ENCODE peak calls at places on chromosomes 12 and 14, in nine cellular contexts. One of them, this sample, is unnamed.

GRCh38 chr12:39122562-39123204 is 217.3 kb upstream of the CPNE8 start:
- DNase-seq in cardiac muscle cell: no peak
- DNase-seq in suprapubic skin: no peak
- DNase-seq in thyroid gland: no peak
- DNase-seq in neuronal stem cell: no peak
- DNase-seq in ovary: no peak
- DNase-seq in left ventricle myocardium inferior: no peak
- DNase-seq in psoas muscle: no peak
- DNase-seq in mammary epithelial cell: peak; percentile 22
- DNase-seq in this sample: peak; percentile 25

GRCh38 chr12:106919910-106920544 is 35.7 kb upstream of the TMEM263 start:
- DNase-seq in left ventricle myocardium inferior: no peak
- DNase-seq in neuronal stem cell: peak; percentile 35
- DNase-seq in ovary: no peak
- DNase-seq in thyroid gland: no peak
- DNase-seq in cardiac muscle cell: peak; percentile 74
- DNase-seq in psoas muscle: no peak
- DNase-seq in suprapubic skin: no peak
- DNase-seq in mammary epithelial cell: no peak
- DNase-seq in this sample: peak; percentile 28

GRCh38 chr12:23550753-23551152 is 398.7 kb downstream of the SOX5 start:
- DNase-seq in neuronal stem cell: no peak
- DNase-seq in mammary epithelial cell: no peak
- DNase-seq in ovary: no peak
- DNase-seq in thyroid gland: no peak
- DNase-seq in left ventricle myocardium inferior: no peak
- DNase-seq in psoas muscle: no peak
- DNase-seq in suprapubic skin: no peak
- DNase-seq in cardiac muscle cell: no peak
- DNase-seq in this sample: no peak

GRCh38 chr12:57845478-57846284 is 848 bp downstream of the CTDSP2 start:
- DNase-seq in ovary: peak; percentile 81
- DNase-seq in mammary epithelial cell: peak; percentile 63
- DNase-seq in neuronal stem cell: no peak
- DNase-seq in thyroid gland: peak; percentile 82
- DNase-seq in psoas muscle: peak; percentile 91
- DNase-seq in left ventricle myocardium inferior: peak; percentile 79
- DNase-seq in suprapubic skin: peak; percentile 87
- DNase-seq in cardiac muscle cell: peak; percentile 62
- DNase-seq in this sample: peak; percentile 53

GRCh38 chr12:110785240-110785639 is 42.5 kb upstream of the PPP1CC start:
- DNase-seq in suprapubic skin: no peak
- DNase-seq in ovary: no peak
- DNase-seq in cardiac muscle cell: no peak
- DNase-seq in left ventricle myocardium inferior: no peak
- DNase-seq in psoas muscle: no peak
- DNase-seq in mammary epithelial cell: no peak
- DNase-seq in thyroid gland: no peak
- DNase-seq in neuronal stem cell: no peak
- DNase-seq in this sample: no peak

GRCh38 chr14:47208434-47208833 is 467.0 kb downstream of the MDGA2 start:
- DNase-seq in psoas muscle: no peak
- DNase-seq in left ventricle myocardium inferior: no peak
- DNase-seq in neuronal stem cell: peak; percentile 17
- DNase-seq in ovary: no peak
- DNase-seq in thyroid gland: no peak
- DNase-seq in cardiac muscle cell: no peak
- DNase-seq in suprapubic skin: no peak
- DNase-seq in mammary epithelial cell: no peak
- DNase-seq in this sample: no peak

GRCh38 chr14:99508896-99509629 is 27.9 kb downstream of the CCNK start:
- DNase-seq in suprapubic skin: peak; percentile 58
- DNase-seq in psoas muscle: peak; percentile 77
- DNase-seq in cardiac muscle cell: no peak
- DNase-seq in neuronal stem cell: no peak
- DNase-seq in mammary epithelial cell: peak; percentile 17
- DNase-seq in left ventricle myocardium inferior: no peak
- DNase-seq in ovary: no peak
- DNase-seq in thyroid gland: no peak
- DNase-seq in this sample: no peak

GRCh38 chr14:83940253-83940652 is 1589.7 kb upstream of the FLRT2 start:
- DNase-seq in thyroid gland: peak; percentile 7
- DNase-seq in neuronal stem cell: no peak
- DNase-seq in mammary epithelial cell: no peak
- DNase-seq in suprapubic skin: no peak
- DNase-seq in cardiac muscle cell: peak; percentile 10
- DNase-seq in ovary: no peak
- DNase-seq in left ventricle myocardium inferior: no peak
- DNase-seq in psoas muscle: no peak
- DNase-seq in this sample: no peak

GRCh38 chr12:123973552-123974341 is 732 bp downstream of the ZNF664 start:
- DNase-seq in ovary: peak; percentile 71
- DNase-seq in neuronal stem cell: peak; percentile 15
- DNase-seq in mammary epithelial cell: peak; percentile 49
- DNase-seq in psoas muscle: peak; percentile 72
- DNase-seq in cardiac muscle cell: peak; percentile 27
- DNase-seq in thyroid gland: peak; percentile 58
- DNase-seq in left ventricle myocardium inferior: peak; percentile 51
- DNase-seq in suprapubic skin: peak; percentile 76
- DNase-seq in this sample: peak; percentile 29

GRCh38 chr12:26273811-26274210 is 78.4 kb downstream of the SSPN start:
- DNase-seq in mammary epithelial cell: no peak
- DNase-seq in cardiac muscle cell: no peak
- DNase-seq in thyroid gland: peak; percentile 65
- DNase-seq in suprapubic skin: no peak
- DNase-seq in neuronal stem cell: no peak
- DNase-seq in ovary: no peak
- DNase-seq in left ventricle myocardium inferior: peak; percentile 31
- DNase-seq in psoas muscle: peak; percentile 53
- DNase-seq in this sample: no peak

GRCh38 chr12:108849653-108850052 is 7.7 kb downstream of the SSH1 start:
- DNase-seq in ovary: no peak
- DNase-seq in mammary epithelial cell: no peak
- DNase-seq in cardiac muscle cell: peak; percentile 58
- DNase-seq in psoas muscle: peak; percentile 67
- DNase-seq in neuronal stem cell: no peak
- DNase-seq in thyroid gland: peak; percentile 23
- DNase-seq in left ventricle myocardium inferior: peak; percentile 37
- DNase-seq in suprapubic skin: no peak
- DNase-seq in this sample: no peak

GRCh38 chr14:68544150-68544892 is 248.5 kb downstream of the ZFP36L1 start:
- DNase-seq in cardiac muscle cell: peak; percentile 99
- DNase-seq in ovary: peak; percentile 70
- DNase-seq in mammary epithelial cell: peak; percentile 99
- DNase-seq in neuronal stem cell: no peak
- DNase-seq in suprapubic skin: peak; percentile 90
- DNase-seq in thyroid gland: peak; percentile 85
- DNase-seq in left ventricle myocardium inferior: peak; percentile 55
- DNase-seq in psoas muscle: peak; percentile 79
- DNase-seq in this sample: no peak

GRCh38 chr14:97219356-97220017 is 422.3 kb downstream of the VRK1 start:
- DNase-seq in left ventricle myocardium inferior: no peak
- DNase-seq in suprapubic skin: no peak
- DNase-seq in mammary epithelial cell: no peak
- DNase-seq in neuronal stem cell: no peak
- DNase-seq in psoas muscle: no peak
- DNase-seq in cardiac muscle cell: no peak
- DNase-seq in ovary: no peak
- DNase-seq in thyroid gland: no peak
- DNase-seq in this sample: peak; percentile 4

GRCh38 chr12:49646871-49647270 is 23.5 kb downstream of the PRPF40B start:
- DNase-seq in left ventricle myocardium inferior: no peak
- DNase-seq in suprapubic skin: no peak
- DNase-seq in thyroid gland: no peak
- DNase-seq in cardiac muscle cell: no peak
- DNase-seq in mammary epithelial cell: no peak
- DNase-seq in neuronal stem cell: no peak
- DNase-seq in ovary: peak; percentile 42
- DNase-seq in psoas muscle: no peak
- DNase-seq in this sample: no peak

GRCh38 chr14:64040044-64040443 is 187.2 kb downstream of the SYNE2 start:
- DNase-seq in mammary epithelial cell: no peak
- DNase-seq in psoas muscle: no peak
- DNase-seq in neuronal stem cell: no peak
- DNase-seq in ovary: no peak
- DNase-seq in left ventricle myocardium inferior: no peak
- DNase-seq in cardiac muscle cell: peak; percentile 22
- DNase-seq in suprapubic skin: no peak
- DNase-seq in thyroid gland: no peak
- DNase-seq in this sample: no peak

GRCh38 chr12:40313928-40314327 is 89.1 kb downstream of the LRRK2 start:
- DNase-seq in mammary epithelial cell: no peak
- DNase-seq in cardiac muscle cell: no peak
- DNase-seq in ovary: no peak
- DNase-seq in left ventricle myocardium inferior: no peak
- DNase-seq in psoas muscle: no peak
- DNase-seq in thyroid gland: no peak
- DNase-seq in neuronal stem cell: no peak
- DNase-seq in suprapubic skin: no peak
- DNase-seq in this sample: no peak

GRCh38 chr12:114401346-114402320 is 4.3 kb downstream of the TBX5 start:
- DNase-seq in thyroid gland: no peak
- DNase-seq in psoas muscle: no peak
- DNase-seq in cardiac muscle cell: no peak
- DNase-seq in left ventricle myocardium inferior: no peak
- DNase-seq in mammary epithelial cell: no peak
- DNase-seq in suprapubic skin: no peak
- DNase-seq in neuronal stem cell: no peak
- DNase-seq in ovary: no peak
- DNase-seq in this sample: no peak

GRCh38 chr12:77842430-77842829 is 11.7 kb downstream of the NAV3 start:
- DNase-seq in left ventricle myocardium inferior: no peak
- DNase-seq in ovary: no peak
- DNase-seq in cardiac muscle cell: no peak
- DNase-seq in suprapubic skin: no peak
- DNase-seq in thyroid gland: no peak
- DNase-seq in mammary epithelial cell: peak; percentile 20
- DNase-seq in neuronal stem cell: no peak
- DNase-seq in psoas muscle: no peak
- DNase-seq in this sample: no peak

GRCh38 chr12:121611306-121611705 is 15.0 kb upstream of the ORAI1 start:
- DNase-seq in cardiac muscle cell: no peak
- DNase-seq in psoas muscle: peak; percentile 67
- DNase-seq in suprapubic skin: no peak
- DNase-seq in ovary: peak; percentile 48
- DNase-seq in thyroid gland: no peak
- DNase-seq in neuronal stem cell: no peak
- DNase-seq in mammary epithelial cell: no peak
- DNase-seq in left ventricle myocardium inferior: no peak
- DNase-seq in this sample: no peak

GRCh38 chr14:24274101-24274543 is 2.7 kb upstream of the RABGGTA start:
- DNase-seq in ovary: no peak
- DNase-seq in neuronal stem cell: no peak
- DNase-seq in left ventricle myocardium inferior: no peak
- DNase-seq in thyroid gland: no peak
- DNase-seq in cardiac muscle cell: no peak
- DNase-seq in psoas muscle: peak; percentile 1
- DNase-seq in suprapubic skin: no peak
- DNase-seq in mammary epithelial cell: peak; percentile 99
- DNase-seq in this sample: peak; percentile 61

GRCh38 chr14:91092095-91092494 is 21.8 kb upstream of the DGLUCY start:
- DNase-seq in mammary epithelial cell: no peak
- DNase-seq in neuronal stem cell: no peak
- DNase-seq in suprapubic skin: no peak
- DNase-seq in ovary: no peak
- DNase-seq in cardiac muscle cell: no peak
- DNase-seq in left ventricle myocardium inferior: no peak
- DNase-seq in psoas muscle: no peak
- DNase-seq in thyroid gland: no peak
- DNase-seq in this sample: no peak

DNA sequence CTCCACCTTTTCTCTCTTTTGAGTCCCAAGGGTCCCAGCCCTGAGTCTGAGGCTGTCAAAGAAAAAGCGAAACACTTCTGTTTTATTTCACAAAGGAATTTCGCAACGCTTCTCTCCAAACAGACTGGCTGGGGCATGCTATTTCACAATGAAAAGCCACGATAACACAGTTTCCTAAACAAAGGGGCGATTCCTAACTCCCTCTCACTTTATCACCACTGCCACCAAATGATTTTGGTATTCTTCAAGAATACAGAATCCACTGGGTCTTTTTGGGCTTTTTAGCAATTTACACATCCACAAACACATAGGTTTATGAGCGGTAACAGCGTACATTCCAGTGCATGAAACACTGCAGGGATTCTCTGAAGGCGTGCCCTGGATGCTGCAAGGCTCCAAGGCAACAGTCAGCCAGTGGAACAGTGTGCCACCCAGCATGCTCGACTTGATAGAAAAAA is 161.2 kb downstream of the DAD1 start:
- DNase-seq in left ventricle myocardium inferior: peak; percentile 26
- DNase-seq in psoas muscle: no peak
- DNase-seq in thyroid gland: peak; percentile 64
- DNase-seq in neuronal stem cell: no peak
- DNase-seq in suprapubic skin: no peak
- DNase-seq in ovary: no peak
- DNase-seq in cardiac muscle cell: peak; percentile 95
- DNase-seq in mammary epithelial cell: peak; percentile 46
- DNase-seq in this sample: no peak
- H3K4me3 ChIP-seq in left ventricle myocardium inferior: no peak overlapping the region
- H3K4me3 ChIP-seq in psoas muscle: no peak overlapping the region
- H3K4me3 ChIP-seq in thyroid gland: no peak overlapping the region
- H3K4me3 ChIP-seq in neuronal stem cell: peak overlapping the region; percentile 35
- H3K4me3 ChIP-seq in suprapubic skin: peak overlapping the region; percentile 10
- H3K4me3 ChIP-seq in ovary: no peak overlapping the region
- H3K4me3 ChIP-seq in cardiac muscle cell: no peak overlapping the region
- H3K4me3 ChIP-seq in mammary epithelial cell: peak overlapping the region; percentile 18
- H3K4me3 ChIP-seq in this sample: no peak overlapping the region

GRCh38 chr12:52203126-52203921 is 11.5 kb upstream of the KRT80 start:
- DNase-seq in psoas muscle: no peak
- DNase-seq in cardiac muscle cell: peak; percentile 75
- DNase-seq in neuronal stem cell: no peak
- DNase-seq in left ventricle myocardium inferior: peak; percentile 42
- DNase-seq in ovary: peak; percentile 49
- DNase-seq in suprapubic skin: peak; percentile 90
- DNase-seq in mammary epithelial cell: peak; percentile 87
- DNase-seq in thyroid gland: peak; percentile 63
- DNase-seq in this sample: no peak
- H3K4me1 ChIP-seq in psoas muscle: peaks cover 5% of the 10 kb centered on the region
- H3K4me1 ChIP-seq in cardiac muscle cell: no peaks in the 10 kb centered on the region
- H3K4me1 ChIP-seq in neuronal stem cell: peaks cover 32% of the 10 kb centered on the region
- H3K4me1 ChIP-seq in left ventricle myocardium inferior: peaks cover 58% of the 10 kb centered on the region
- H3K4me1 ChIP-seq in ovary: peaks cover 1% of the 10 kb centered on the region
- H3K4me1 ChIP-seq in suprapubic skin: peaks cover 77% of the 10 kb centered on the region
- H3K4me1 ChIP-seq in mammary epithelial cell: peaks cover 41% of the 10 kb centered on the region
- H3K4me1 ChIP-seq in thyroid gland: peaks cover 37% of the 10 kb centered on the region
- H3K4me1 ChIP-seq in this sample: no peaks in the 10 kb centered on the region

GRCh38 chr12:103805961-103806360 is 35.1 kb downstream of the NT5DC3 start:
- DNase-seq in neuronal stem cell: no peak
- DNase-seq in ovary: no peak
- DNase-seq in suprapubic skin: no peak
- DNase-seq in psoas muscle: no peak
- DNase-seq in mammary epithelial cell: peak; percentile 31
- DNase-seq in left ventricle myocardium inferior: no peak
- DNase-seq in cardiac muscle cell: no peak
- DNase-seq in thyroid gland: no peak
- DNase-seq in this sample: no peak
- H3K27ac ChIP-seq in neuronal stem cell: no peak overlapping the region
- H3K27ac ChIP-seq in ovary: no peak overlapping the region
- H3K27ac ChIP-seq in suprapubic skin: no peak overlapping the region
- H3K27ac ChIP-seq in psoas muscle: no peak overlapping the region
- H3K27ac ChIP-seq in mammary epithelial cell: peak overlapping the region; percentile 96
- H3K27ac ChIP-seq in left ventricle myocardium inferior: no peak overlapping the region
- H3K27ac ChIP-seq in cardiac muscle cell: no peak overlapping the region
- H3K27ac ChIP-seq in thyroid gland: no peak overlapping the region
- H3K27ac ChIP-seq in this sample: no peak overlapping the region

GRCh38 chr14:61610900-61611299 is 84.4 kb upstream of the HIF1A start:
- DNase-seq in suprapubic skin: no peak
- DNase-seq in psoas muscle: no peak
- DNase-seq in neuronal stem cell: no peak
- DNase-seq in left ventricle myocardium inferior: no peak
- DNase-seq in thyroid gland: no peak
- DNase-seq in ovary: no peak
- DNase-seq in cardiac muscle cell: no peak
- DNase-seq in mammary epithelial cell: no peak
- DNase-seq in this sample: no peak
- H3K4me3 ChIP-seq in suprapubic skin: no peak overlapping the region
- H3K4me3 ChIP-seq in psoas muscle: no peak overlapping the region
- H3K4me3 ChIP-seq in neuronal stem cell: no peak overlapping the region
- H3K4me3 ChIP-seq in left ventricle myocardium inferior: no peak overlapping the region
- H3K4me3 ChIP-seq in thyroid gland: no peak overlapping the region
- H3K4me3 ChIP-seq in ovary: no peak overlapping the region
- H3K4me3 ChIP-seq in cardiac muscle cell: no peak overlapping the region
- H3K4me3 ChIP-seq in mammary epithelial cell: no peak overlapping the region
- H3K4me3 ChIP-seq in this sample: no peak overlapping the region